ENCODE peak calls at places on chromosomes 12 and 14, in four cellular contexts. M is HepG2, Q is uterus, G is stomach. V is an unnamed sample. For H3K4me1, the result is how much of the 10 kb centered on the place peaks cover.

GRCh38 chr12:111767362-111768158 is 827 bp downstream of the ALDH2 start:
- DNase-seq in M (peak), Q (no peak), G (no peak), V (peak)

GRCh38 chr12:118534003-118534402 is 157.6 kb downstream of the SUDS3 start:
- DNase-seq in M (no peak), Q (no peak), G (no peak), V (no peak)

GRCh38 chr12:31466768-31467167 is 124.2 kb downstream of the DENND5B start:
- DNase-seq in M (no peak), Q (no peak), G (no peak), V (no peak)

GRCh38 chr14:75561013-75561432 is 17.4 kb upstream of the FLVCR2 start:
- DNase-seq in M (peak), Q (peak), G (peak), V (peak)

GRCh38 chr12:89960011-89960507 is 251.4 kb upstream of the ATP2B1 start:
- DNase-seq in M (no peak), Q (no peak), G (no peak), V (no peak)

GRCh38 chr12:77133566-77133965 is 68.2 kb upstream of the E2F7 start:
- DNase-seq in M (peak), Q (no peak), G (peak), V (no peak)

GRCh38 chr14:53793790-53794560 is 162.7 kb downstream of the BMP4 start:
- DNase-seq in M (peak), Q (peak), G (no peak), V (no peak)

GRCh38 chr12:77120156-77120555 is 54.8 kb upstream of the E2F7 start:
- DNase-seq in M (no peak), Q (no peak), G (no peak), V (no peak)

GRCh38 chr12:63844391-63845341 is at the start of gene SRGAP1:
- DNase-seq in M (peak), Q (peak), G (peak), V (no peak)

GRCh38 chr12:6084261-6084968 is 40.1 kb downstream of the VWF start:
- DNase-seq in M (no peak), Q (peak), G (no peak), V (no peak)

GRCh38 chr14:100773331-100774163 is 46.9 kb downstream of the DLK1 start:
- DNase-seq in M (no peak), Q (no peak), G (peak), V (no peak)

GRCh38 chr14:68210729-68211299 is 391.2 kb downstream of the RAD51B start:
- DNase-seq in M (peak), Q (no peak), G (no peak), V (no peak)

GRCh38 chr12:98594050-98594853 is 766 bp downstream of the SLC25A3 start:
- DNase-seq in M (no peak), Q (no peak), G (peak), V (peak)

GRCh38 chr14:32711103-32711680 is 227.5 kb upstream of the NPAS3 start:
- DNase-seq in M (peak), Q (no peak), G (no peak), V (no peak)
- TF ChIP-seq CTCF in M (peak), Q (peak), G (peak), V (peak)

DNA sequence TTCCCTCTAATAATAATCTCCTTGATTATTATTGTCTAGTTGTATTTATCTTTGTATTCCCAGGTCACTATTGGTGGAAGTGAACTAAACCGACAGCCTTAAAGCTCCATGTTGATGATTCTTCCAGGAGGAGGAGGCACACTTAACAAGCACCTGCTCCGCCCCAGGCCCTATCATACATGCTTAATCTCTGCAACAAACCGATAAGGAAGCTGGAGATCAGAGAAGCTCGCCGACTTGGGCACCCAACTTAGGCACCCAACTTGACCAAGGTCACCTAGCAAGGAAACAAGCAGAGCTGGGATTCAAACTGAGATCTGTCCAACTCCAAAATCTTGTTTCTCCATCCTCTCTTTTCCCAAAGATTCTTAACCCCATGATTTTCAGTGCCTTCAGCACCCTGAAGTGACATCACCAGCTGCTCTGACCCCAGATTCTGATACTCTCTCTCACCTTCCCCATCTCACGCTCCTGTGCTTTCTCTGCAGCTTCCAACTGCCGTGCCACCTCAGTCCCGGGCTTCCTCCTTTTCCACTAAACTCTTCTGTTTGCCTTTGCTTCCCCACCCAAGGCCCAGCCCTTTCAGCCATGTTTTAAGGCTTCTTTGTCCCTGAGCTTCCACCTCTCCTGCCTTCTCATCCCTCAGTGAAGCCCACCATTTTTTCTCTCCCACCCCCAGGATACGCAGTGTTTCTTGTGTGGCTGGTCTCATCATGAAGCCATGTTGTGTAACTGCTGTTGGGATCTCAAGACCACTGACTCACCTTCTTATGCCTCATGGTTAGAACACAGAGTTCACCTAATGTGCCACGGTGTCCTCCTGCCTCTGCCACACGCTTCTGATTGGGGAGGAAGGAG is 6.6 kb upstream of the KRT18 start:
- DNase-seq in M (no peak), Q (no peak), G (peak), V (no peak)
- TF ChIP-seq POLR2A in M (no peak), Q (no peak), G (no peak), V (no peak)

GRCh38 chr14:24705840-24706239 is 71.8 kb upstream of the GZMB start:
- DNase-seq in M (no peak), Q (no peak), G (no peak), V (no peak)
- H3K4me1 ChIP-seq in M (under half), Q (under half), G (under half), V (under half)

DNA sequence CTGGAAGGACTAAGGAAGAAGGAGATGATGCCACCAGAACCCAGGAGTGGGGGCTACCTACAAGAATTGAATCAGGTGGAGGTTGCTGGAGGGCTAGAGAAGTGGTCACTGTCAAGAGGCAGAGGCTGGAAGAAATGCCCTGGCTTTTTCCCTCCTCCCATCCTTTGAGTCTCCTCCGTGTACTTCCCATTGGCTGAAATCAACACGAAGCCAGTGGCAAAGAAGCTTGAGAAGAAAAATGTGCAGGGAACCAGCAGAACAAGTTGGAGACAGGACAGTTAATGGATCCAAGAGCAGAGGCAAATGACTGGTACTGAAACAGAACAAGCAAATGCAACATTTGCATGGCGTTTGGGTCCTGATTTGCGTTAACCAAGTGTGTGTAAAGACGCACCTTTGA is 9.1 kb upstream of the FBLN5 start:
- DNase-seq in M (no peak), Q (no peak), G (no peak), V (no peak)
- TF ChIP-seq CTCF in M (no peak), Q (no peak), G (no peak), V (no peak)

GRCh38 chr12:69758105-69758504 is 19.4 kb downstream of the RAB3IP start:
- DNase-seq in M (no peak), Q (no peak), G (no peak), V (no peak)

GRCh38 chr12:69751476-69751875 is 12.8 kb downstream of the RAB3IP start:
- DNase-seq in M (no peak), Q (no peak), G (no peak), V (no peak)

GRCh38 chr12:69756088-69756731 is 17.6 kb downstream of the RAB3IP start:
- DNase-seq in M (no peak), Q (no peak), G (no peak), V (no peak)

GRCh38 chr12:69755302-69755701 is 16.6 kb downstream of the RAB3IP start:
- DNase-seq in M (no peak), Q (no peak), G (no peak), V (no peak)
- TF ChIP-seq POLR2A in M (no peak), Q (no peak), G (no peak), V (no peak)

GRCh38 chr12:124482567-124482893 is 84.9 kb downstream of the NCOR2 start:
- DNase-seq in M (no peak), Q (no peak), G (no peak), V (no peak)
- H3K4me1 ChIP-seq in M (under half), Q (under half), G (under half), V (under half)

DNA sequence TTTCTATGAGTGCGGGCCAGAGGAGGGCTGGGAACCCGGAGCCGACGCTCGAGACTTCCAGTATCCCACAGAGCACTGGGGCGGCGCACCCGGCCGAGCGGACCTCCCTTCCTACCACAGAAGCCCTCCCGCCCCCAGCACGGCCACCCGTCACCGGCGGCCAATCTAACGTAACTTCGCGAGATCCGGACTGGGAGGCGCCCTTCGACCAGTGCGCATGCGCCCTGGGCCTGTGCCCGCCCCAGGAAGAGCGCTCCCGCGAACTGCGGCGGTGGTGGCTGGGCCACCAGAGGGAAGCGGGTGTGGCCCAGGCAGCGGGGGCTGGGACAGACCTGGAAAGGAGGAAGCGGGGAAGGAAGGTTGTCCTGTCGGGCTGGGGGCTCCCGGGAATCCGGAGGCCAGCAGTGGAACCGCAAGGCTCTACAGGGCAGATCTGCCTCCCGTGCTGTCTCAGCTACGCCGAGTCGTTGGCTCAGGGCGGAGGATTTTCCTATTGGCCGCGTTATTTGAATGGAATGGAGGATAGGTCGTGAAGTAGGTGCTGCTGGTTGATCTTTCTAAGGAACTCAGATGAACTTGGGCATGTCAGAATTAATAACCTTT is at the start of gene PPP1R12A:
- DNase-seq in M (peak), Q (peak), G (peak), V (peak)
- TF ChIP-seq CTCF in M (peak), Q (peak), G (no peak), V (peak)